ENCODE peak calls at places on chromosomes 12 and 14, in eight cellular contexts. K is caudate nucleus; V is stimulated activated CD4-positive, alpha-beta T cell treated with anti-CD3 and anti-CD28 coated beads, Interleukin-4, amount 100 ng/mL, for 24 hours; L is SK-N-DZ; D is frontal cortex; B is KBM-7; U is AG08395; M is amygdala. P is an unnamed sample.

GRCh38 chr12:115320967-115321366 is 637.0 kb upstream of the TBX3 start:
- DNase-seq in L (peak), K (no peak), B (no peak), D (no peak), V (no peak), U (no peak), M (no peak), P (no peak)

GRCh38 chr12:19892186-19892585 is 452.9 kb downstream of the AEBP2 start:
- DNase-seq in D (no peak), K (no peak), B (no peak), V (no peak), U (no peak), M (no peak), L (no peak), P (no peak)

GRCh38 chr14:92254786-92255185 is 68.2 kb upstream of the SLC24A4 start:
- DNase-seq in B (no peak), L (no peak), V (no peak), D (peak), M (peak), K (peak), U (peak), P (no peak)

GRCh38 chr12:29270001-29270400 is 111.0 kb downstream of the ERGIC2 start:
- DNase-seq in U (no peak), V (no peak), M (no peak), B (no peak), D (no peak), K (no peak), L (no peak), P (no peak)

GRCh38 chr12:50482566-50482965 is 22.2 kb upstream of the DIP2B start:
- DNase-seq in K (no peak), B (no peak), L (no peak), M (no peak), D (no peak), U (no peak), V (no peak), P (no peak)

GRCh38 chr14:51614707-51615106 is 37.0 kb upstream of the FRMD6 start:
- DNase-seq in B (no peak), M (no peak), U (no peak), L (no peak), V (no peak), D (no peak), K (no peak), P (no peak)

GRCh38 chr12:44148936-44149335 is 313.1 kb downstream of the TMEM117 start:
- DNase-seq in K (no peak), U (no peak), V (no peak), L (no peak), B (no peak), D (no peak), M (no peak), P (no peak)

GRCh38 chr12:131831635-131832041 is 3.4 kb downstream of the MMP17 start:
- DNase-seq in U (peak), V (no peak), L (no peak), B (no peak), K (peak), D (no peak), M (peak), P (no peak)

P was measured in OCI-M1.